ENCODE peak calls at places on chromosomes 3 and 15, in nine cellular contexts. One of them, this sample, is unnamed.

GRCh38 chr15:33985751-33986150 is 17.5 kb downstream of the CHRM5 start:
- DNase-seq in H1: no peak
- DNase-seq in stomach: no peak
- DNase-seq in sigmoid colon: no peak
- DNase-seq in K562: no peak
- DNase-seq in upper lobe of left lung: no peak
- DNase-seq in HepG2: no peak
- DNase-seq in suprapubic skin: no peak
- DNase-seq in transverse colon: no peak
- DNase-seq in this sample: no peak

GRCh38 chr15:82944840-82945239 is 7.7 kb downstream of the HOMER2 start:
- DNase-seq in transverse colon: no peak
- DNase-seq in suprapubic skin: no peak
- DNase-seq in sigmoid colon: no peak
- DNase-seq in K562: no peak
- DNase-seq in stomach: no peak
- DNase-seq in upper lobe of left lung: no peak
- DNase-seq in H1: no peak
- DNase-seq in HepG2: no peak
- DNase-seq in this sample: no peak

GRCh38 chr15:52651868-52652267 is 27.3 kb downstream of the ATOSA start:
- DNase-seq in upper lobe of left lung: no peak
- DNase-seq in stomach: peak
- DNase-seq in sigmoid colon: peak
- DNase-seq in suprapubic skin: no peak
- DNase-seq in HepG2: peak
- DNase-seq in H1: peak
- DNase-seq in transverse colon: peak
- DNase-seq in K562: peak
- DNase-seq in this sample: peak

GRCh38 chr3:37198996-37199395 is 24.6 kb upstream of the LRRFIP2 start:
- DNase-seq in HepG2: no peak
- DNase-seq in sigmoid colon: no peak
- DNase-seq in H1: no peak
- DNase-seq in upper lobe of left lung: no peak
- DNase-seq in K562: no peak
- DNase-seq in suprapubic skin: no peak
- DNase-seq in transverse colon: no peak
- DNase-seq in stomach: no peak
- DNase-seq in this sample: no peak

GRCh38 chr3:71602256-71602655 is 18.7 kb upstream of the FOXP1 start:
- DNase-seq in transverse colon: no peak
- DNase-seq in K562: no peak
- DNase-seq in HepG2: peak
- DNase-seq in H1: no peak
- DNase-seq in suprapubic skin: no peak
- DNase-seq in stomach: no peak
- DNase-seq in sigmoid colon: no peak
- DNase-seq in upper lobe of left lung: no peak
- DNase-seq in this sample: peak

GRCh38 chr3:149314807-149315578 is 18.4 kb downstream of the TM4SF18 start:
- DNase-seq in H1: no peak
- DNase-seq in HepG2: peak
- DNase-seq in transverse colon: no peak
- DNase-seq in stomach: no peak
- DNase-seq in upper lobe of left lung: no peak
- DNase-seq in suprapubic skin: no peak
- DNase-seq in sigmoid colon: no peak
- DNase-seq in K562: no peak
- DNase-seq in this sample: no peak

GRCh38 chr3:20035019-20035418 is 5.2 kb upstream of the KAT2B start:
- DNase-seq in sigmoid colon: no peak
- DNase-seq in transverse colon: no peak
- DNase-seq in upper lobe of left lung: no peak
- DNase-seq in stomach: no peak
- DNase-seq in HepG2: no peak
- DNase-seq in H1: no peak
- DNase-seq in K562: no peak
- DNase-seq in suprapubic skin: no peak
- DNase-seq in this sample: no peak

GRCh38 chr3:126052196-126053058 is 31.5 kb downstream of the SLC41A3 start:
- DNase-seq in sigmoid colon: no peak
- DNase-seq in suprapubic skin: peak
- DNase-seq in stomach: no peak
- DNase-seq in upper lobe of left lung: no peak
- DNase-seq in HepG2: no peak
- DNase-seq in K562: no peak
- DNase-seq in H1: no peak
- DNase-seq in transverse colon: no peak
- DNase-seq in this sample: peak

GRCh38 chr3:14393440-14394111 is 8.8 kb upstream of the SLC6A6 start:
- DNase-seq in suprapubic skin: no peak
- DNase-seq in transverse colon: no peak
- DNase-seq in sigmoid colon: no peak
- DNase-seq in stomach: no peak
- DNase-seq in K562: no peak
- DNase-seq in H1: no peak
- DNase-seq in upper lobe of left lung: no peak
- DNase-seq in HepG2: no peak
- DNase-seq in this sample: no peak

GRCh38 chr15:51726302-51727073 is 11.0 kb downstream of the LYSMD2 start:
- DNase-seq in transverse colon: peak
- DNase-seq in H1: peak
- DNase-seq in stomach: no peak
- DNase-seq in sigmoid colon: peak
- DNase-seq in suprapubic skin: no peak
- DNase-seq in K562: peak
- DNase-seq in upper lobe of left lung: no peak
- DNase-seq in HepG2: peak
- DNase-seq in this sample: no peak

GRCh38 chr3:31448035-31448881 is 84.5 kb upstream of the STT3B start:
- DNase-seq in upper lobe of left lung: peak
- DNase-seq in HepG2: peak
- DNase-seq in sigmoid colon: no peak
- DNase-seq in K562: no peak
- DNase-seq in H1: peak
- DNase-seq in transverse colon: peak
- DNase-seq in suprapubic skin: no peak
- DNase-seq in stomach: peak
- DNase-seq in this sample: no peak

GRCh38 chr3:33889394-33890039 is 91.1 kb downstream of the PDCD6IP start:
- DNase-seq in K562: peak
- DNase-seq in transverse colon: no peak
- DNase-seq in stomach: no peak
- DNase-seq in HepG2: no peak
- DNase-seq in suprapubic skin: no peak
- DNase-seq in upper lobe of left lung: no peak
- DNase-seq in sigmoid colon: no peak
- DNase-seq in H1: no peak
- DNase-seq in this sample: no peak

GRCh38 chr15:59917504-59918157 is 86.5 kb upstream of the FOXB1 start:
- DNase-seq in transverse colon: peak
- DNase-seq in suprapubic skin: peak
- DNase-seq in HepG2: peak
- DNase-seq in K562: peak
- DNase-seq in H1: peak
- DNase-seq in sigmoid colon: no peak
- DNase-seq in upper lobe of left lung: no peak
- DNase-seq in stomach: peak
- DNase-seq in this sample: no peak

GRCh38 chr3:70871909-70872656 is 559.6 kb upstream of the MDFIC2 start:
- DNase-seq in sigmoid colon: no peak
- DNase-seq in suprapubic skin: no peak
- DNase-seq in upper lobe of left lung: no peak
- DNase-seq in stomach: no peak
- DNase-seq in H1: no peak
- DNase-seq in K562: no peak
- DNase-seq in transverse colon: no peak
- DNase-seq in HepG2: no peak
- DNase-seq in this sample: no peak

GRCh38 chr3:36944641-36945270 is at the start of gene TRANK1:
- DNase-seq in H1: no peak
- DNase-seq in upper lobe of left lung: peak
- DNase-seq in suprapubic skin: peak
- DNase-seq in stomach: peak
- DNase-seq in K562: no peak
- DNase-seq in HepG2: no peak
- DNase-seq in transverse colon: peak
- DNase-seq in sigmoid colon: peak
- DNase-seq in this sample: peak

GRCh38 chr15:30063829-30064559 is 18.8 kb upstream of the GOLGA8J start:
- DNase-seq in HepG2: no peak
- DNase-seq in K562: no peak
- DNase-seq in upper lobe of left lung: no peak
- DNase-seq in sigmoid colon: no peak
- DNase-seq in transverse colon: no peak
- DNase-seq in stomach: no peak
- DNase-seq in H1: no peak
- DNase-seq in suprapubic skin: no peak
- DNase-seq in this sample: no peak

GRCh38 chr15:30065025-30065801 is 17.5 kb upstream of the GOLGA8J start:
- DNase-seq in HepG2: no peak
- DNase-seq in upper lobe of left lung: no peak
- DNase-seq in transverse colon: no peak
- DNase-seq in suprapubic skin: no peak
- DNase-seq in stomach: no peak
- DNase-seq in H1: no peak
- DNase-seq in K562: no peak
- DNase-seq in sigmoid colon: no peak
- DNase-seq in this sample: no peak

GRCh38 chr15:30059771-30060170 is 23.0 kb upstream of the GOLGA8J start:
- DNase-seq in H1: no peak
- DNase-seq in transverse colon: no peak
- DNase-seq in HepG2: no peak
- DNase-seq in stomach: no peak
- DNase-seq in upper lobe of left lung: no peak
- DNase-seq in K562: no peak
- DNase-seq in suprapubic skin: no peak
- DNase-seq in sigmoid colon: no peak
- DNase-seq in this sample: no peak

DNA sequence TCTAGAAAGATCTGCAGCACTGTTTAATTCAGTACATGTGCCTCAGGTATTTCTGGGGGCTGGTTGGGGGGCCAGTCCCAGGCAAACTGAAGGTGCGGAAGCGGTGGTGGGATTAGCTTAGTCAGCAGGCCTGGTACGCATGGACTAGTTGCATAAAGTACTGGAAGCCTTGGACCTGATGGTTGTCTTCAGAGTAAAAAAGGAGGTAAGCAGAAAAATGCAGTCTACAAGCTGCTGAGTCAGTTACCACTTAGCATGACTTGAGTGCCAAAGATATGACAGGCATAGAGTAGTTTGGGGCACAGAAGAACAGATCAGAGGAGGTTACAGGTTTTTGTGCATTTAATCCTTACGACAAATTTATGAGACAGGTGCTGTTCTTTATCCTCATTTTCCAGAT is 19.9 kb upstream of the GOLGA8J start:
- DNase-seq in suprapubic skin: no peak
- DNase-seq in transverse colon: no peak
- DNase-seq in K562: no peak
- DNase-seq in HepG2: no peak
- DNase-seq in sigmoid colon: no peak
- DNase-seq in H1: no peak
- DNase-seq in upper lobe of left lung: no peak
- DNase-seq in stomach: no peak
- DNase-seq in this sample: no peak
- TF ChIP-seq EP300 in suprapubic skin: no peak
- TF ChIP-seq EP300 in transverse colon: no peak
- TF ChIP-seq EP300 in K562: no peak
- TF ChIP-seq EP300 in HepG2: no peak
- TF ChIP-seq EP300 in sigmoid colon: no peak
- TF ChIP-seq EP300 in H1: no peak
- TF ChIP-seq EP300 in upper lobe of left lung: no peak
- TF ChIP-seq EP300 in stomach: no peak
- TF ChIP-seq EP300 in this sample: no peak

GRCh38 chr3:129485681-129486056 is 42.8 kb upstream of the RHO start:
- DNase-seq in H1: no peak
- DNase-seq in transverse colon: peak
- DNase-seq in suprapubic skin: peak
- DNase-seq in HepG2: no peak
- DNase-seq in stomach: peak
- DNase-seq in sigmoid colon: peak
- DNase-seq in K562: no peak
- DNase-seq in upper lobe of left lung: no peak
- DNase-seq in this sample: peak
- TF ChIP-seq POLR2A in H1: no peak
- TF ChIP-seq POLR2A in transverse colon: no peak
- TF ChIP-seq POLR2A in suprapubic skin: no peak
- TF ChIP-seq POLR2A in HepG2: no peak
- TF ChIP-seq POLR2A in stomach: no peak
- TF ChIP-seq POLR2A in sigmoid colon: no peak
- TF ChIP-seq POLR2A in K562: no peak
- TF ChIP-seq POLR2A in upper lobe of left lung: no peak
- TF ChIP-seq POLR2A in this sample: no peak

GRCh38 chr3:192896208-192896607 is 21.4 kb downstream of the MB21D2 start:
- DNase-seq in stomach: no peak
- DNase-seq in K562: no peak
- DNase-seq in sigmoid colon: no peak
- DNase-seq in suprapubic skin: no peak
- DNase-seq in HepG2: peak
- DNase-seq in upper lobe of left lung: no peak
- DNase-seq in H1: no peak
- DNase-seq in transverse colon: no peak
- DNase-seq in this sample: no peak

GRCh38 chr3:192901435-192901834 is 16.2 kb downstream of the MB21D2 start:
- DNase-seq in transverse colon: no peak
- DNase-seq in suprapubic skin: no peak
- DNase-seq in sigmoid colon: no peak
- DNase-seq in K562: no peak
- DNase-seq in upper lobe of left lung: no peak
- DNase-seq in H1: no peak
- DNase-seq in HepG2: no peak
- DNase-seq in stomach: no peak
- DNase-seq in this sample: no peak

GRCh38 chr3:192902481-192903023 is 15.1 kb downstream of the MB21D2 start:
- DNase-seq in HepG2: no peak
- DNase-seq in upper lobe of left lung: no peak
- DNase-seq in stomach: peak
- DNase-seq in transverse colon: no peak
- DNase-seq in H1: no peak
- DNase-seq in K562: no peak
- DNase-seq in suprapubic skin: no peak
- DNase-seq in sigmoid colon: no peak
- DNase-seq in this sample: no peak

GRCh38 chr3:192897005-192897404 is 20.7 kb downstream of the MB21D2 start:
- DNase-seq in upper lobe of left lung: no peak
- DNase-seq in HepG2: peak
- DNase-seq in transverse colon: no peak
- DNase-seq in K562: no peak
- DNase-seq in sigmoid colon: no peak
- DNase-seq in suprapubic skin: no peak
- DNase-seq in H1: no peak
- DNase-seq in stomach: no peak
- DNase-seq in this sample: no peak

GRCh38 chr3:192899540-192899982 is 18.1 kb downstream of the MB21D2 start:
- DNase-seq in H1: no peak
- DNase-seq in transverse colon: no peak
- DNase-seq in stomach: no peak
- DNase-seq in sigmoid colon: no peak
- DNase-seq in K562: no peak
- DNase-seq in upper lobe of left lung: no peak
- DNase-seq in HepG2: no peak
- DNase-seq in suprapubic skin: no peak
- DNase-seq in this sample: no peak
- TF ChIP-seq POLR2AphosphoS5 in H1: no peak
- TF ChIP-seq POLR2AphosphoS5 in transverse colon: no peak
- TF ChIP-seq POLR2AphosphoS5 in stomach: no peak
- TF ChIP-seq POLR2AphosphoS5 in sigmoid colon: no peak
- TF ChIP-seq POLR2AphosphoS5 in K562: no peak
- TF ChIP-seq POLR2AphosphoS5 in upper lobe of left lung: no peak
- TF ChIP-seq POLR2AphosphoS5 in HepG2: no peak
- TF ChIP-seq POLR2AphosphoS5 in suprapubic skin: no peak
- TF ChIP-seq POLR2AphosphoS5 in this sample: no peak

GRCh38 chr3:188272481-188273372 is 118.8 kb downstream of the LPP start:
- DNase-seq in K562: no peak
- DNase-seq in transverse colon: no peak
- DNase-seq in stomach: no peak
- DNase-seq in suprapubic skin: no peak
- DNase-seq in upper lobe of left lung: no peak
- DNase-seq in H1: no peak
- DNase-seq in sigmoid colon: no peak
- DNase-seq in HepG2: peak
- DNase-seq in this sample: no peak
- TF ChIP-seq EP300 in K562: no peak
- TF ChIP-seq EP300 in transverse colon: peak
- TF ChIP-seq EP300 in stomach: no peak
- TF ChIP-seq EP300 in suprapubic skin: no peak
- TF ChIP-seq EP300 in upper lobe of left lung: no peak
- TF ChIP-seq EP300 in H1: no peak
- TF ChIP-seq EP300 in sigmoid colon: peak
- TF ChIP-seq EP300 in HepG2: no peak
- TF ChIP-seq EP300 in this sample: no peak